ENCODE peak calls at places on chromosome 9, in six cellular contexts. L is PC-3, N is kidney, U is neural progenitor cell, Z is endodermal cell, V is fibroblast of lung. G is an unnamed sample.

GRCh38 chr9:117664419-117664818 is 39.8 kb upstream of the TLR4 start:
- DNase-seq in L (no peak), N (no peak), U (no peak), Z (no peak), V (no peak), G (no peak)

GRCh38 chr9:133443982-133444381 is 15.8 kb upstream of the CACFD1 start:
- DNase-seq in L (no peak), N (no peak), U (no peak), Z (no peak), V (no peak), G (no peak)

GRCh38 chr9:85543196-85543595 is 198.6 kb downstream of the AGTPBP1 start:
- DNase-seq in L (no peak), N (no peak), U (peak; percentile 27), Z (no peak), V (no peak), G (no peak)

GRCh38 chr9:108786756-108787663 is 68.8 kb downstream of the ACTL7B start:
- DNase-seq in L (peak; percentile 14), N (no peak), U (peak; percentile 67), Z (no peak), V (peak; percentile 8), G (no peak)

GRCh38 chr9:133888779-133889491 is 103.2 kb downstream of the VAV2 start:
- DNase-seq in L (no peak), N (no peak), U (no peak), Z (no peak), V (no peak), G (no peak)

GRCh38 chr9:133701321-133701980 is 36.7 kb downstream of the SARDH start:
- DNase-seq in L (no peak), N (peak; percentile 72), U (no peak), Z (no peak), V (no peak), G (no peak)

GRCh38 chr9:129497064-129497836 is 123.7 kb downstream of the C9orf50 start:
- DNase-seq in L (no peak), N (peak; percentile 86), U (no peak), Z (no peak), V (no peak), G (no peak)

GRCh38 chr9:119487118-119487827 is 118.0 kb upstream of the BRINP1 start:
- DNase-seq in L (no peak), N (no peak), U (no peak), Z (peak; percentile 68), V (no peak), G (no peak)

GRCh38 chr9:77175152-77175551 is 2.2 kb upstream of the VPS13A start:
- DNase-seq in L (no peak), N (no peak), U (no peak), Z (no peak), V (no peak), G (no peak)

GRCh38 chr9:69546265-69546664 is 125.9 kb downstream of the APBA1 start:
- DNase-seq in L (no peak), N (no peak), U (peak; percentile 75), Z (peak; percentile 81), V (peak; percentile 8), G (no peak)

GRCh38 chr9:14343236-14343947 is 29.5 kb upstream of the NFIB start:
- DNase-seq in L (no peak), N (no peak), U (no peak), Z (no peak), V (no peak), G (no peak)

GRCh38 chr9:98831636-98832035 is 24.2 kb downstream of the GALNT12 start:
- DNase-seq in L (no peak), N (no peak), U (no peak), Z (no peak), V (no peak), G (no peak)

GRCh38 chr9:33092634-33093033 is 16.2 kb upstream of the SMU1 start:
- DNase-seq in L (no peak), N (no peak), U (no peak), Z (no peak), V (no peak), G (no peak)

GRCh38 chr9:79080536-79080935 is 491.2 kb upstream of the TLE4 start:
- DNase-seq in L (no peak), N (no peak), U (no peak), Z (no peak), V (no peak), G (no peak)

GRCh38 chr9:37210737-37211523 is 90.6 kb downstream of the ZCCHC7 start:
- DNase-seq in L (no peak), N (no peak), U (no peak), Z (no peak), V (peak; percentile 23), G (peak; percentile 52)

GRCh38 chr9:137301086-137301947 is 754 bp downstream of the NRARP start:
- DNase-seq in L (peak; percentile 64), N (peak; percentile 85), U (peak; percentile 91), Z (peak; percentile 85), V (peak; percentile 36), G (no peak)

GRCh38 chr9:34443533-34443932 is 14.8 kb downstream of the FAM219A start:
- DNase-seq in L (no peak), N (no peak), U (no peak), Z (peak; percentile 65), V (no peak), G (no peak)

GRCh38 chr9:5786370-5787127 is 46.4 kb downstream of the ERMP1 start:
- DNase-seq in L (no peak), N (no peak), U (no peak), Z (no peak), V (peak; percentile 31), G (no peak)

GRCh38 chr9:130732131-130732530 is 38.6 kb downstream of the EXOSC2 start:
- DNase-seq in L (no peak), N (no peak), U (no peak), Z (peak; percentile 59), V (peak; percentile 18), G (no peak)

GRCh38 chr9:79254900-79255651 is 316.7 kb upstream of the TLE4 start:
- DNase-seq in L (peak; percentile 29), N (no peak), U (peak; percentile 61), Z (peak; percentile 72), V (peak; percentile 23), G (no peak)

GRCh38 chr9:101580076-101580475 is 14.7 kb downstream of the PPP3R2 start:
- DNase-seq in L (no peak), N (no peak), U (no peak), Z (no peak), V (no peak), G (no peak)

GRCh38 chr9:23683021-23683431 is 143.0 kb downstream of the ELAVL2 start:
- DNase-seq in L (peak; percentile 65), N (no peak), U (no peak), Z (no peak), V (no peak), G (no peak)

GRCh38 chr9:33354651-33355211 is 47.6 kb downstream of the AQP7 start:
- DNase-seq in L (peak; percentile 27), N (no peak), U (no peak), Z (no peak), V (peak; percentile 76), G (no peak)

GRCh38 chr9:75891277-75892167 is 1.0 kb downstream of the PCSK5 start:
- DNase-seq in L (no peak), N (peak; percentile 79), U (peak; percentile 60), Z (peak; percentile 69), V (peak; percentile 59), G (peak; percentile 46)

GRCh38 chr9:75890541-75891276 is at the start of gene PCSK5:
- DNase-seq in L (peak; percentile 22), N (peak; percentile 96), U (peak; percentile 97), Z (peak; percentile 97), V (peak; percentile 96), G (peak; percentile 91)

GRCh38 chr9:75892168-75892901 is 1.9 kb downstream of the PCSK5 start:
- DNase-seq in L (no peak), N (no peak), U (peak; percentile 61), Z (peak; percentile 82), V (peak; percentile 24), G (no peak)

GRCh38 chr9:75895112-75895511 is 4.6 kb downstream of the PCSK5 start:
- DNase-seq in L (no peak), N (no peak), U (no peak), Z (no peak), V (no peak), G (no peak)

DNA sequence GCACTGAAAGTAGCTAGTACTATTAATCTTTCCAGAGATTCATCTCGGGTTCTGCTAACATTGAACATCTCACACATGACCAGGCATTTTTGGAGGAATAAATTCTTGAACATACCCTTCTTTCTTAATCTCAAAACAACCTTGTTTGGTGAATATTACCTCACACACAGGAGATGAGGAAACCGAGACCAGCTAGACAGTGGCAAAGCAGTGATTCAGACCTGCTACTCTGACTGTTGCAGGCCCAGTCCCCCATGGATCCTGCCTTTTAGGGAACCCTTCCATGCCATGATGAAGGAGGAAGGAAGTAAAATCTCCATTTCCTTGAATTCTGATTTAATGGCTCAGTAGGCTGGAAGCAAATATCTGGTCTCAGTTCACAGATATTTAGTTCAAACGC is 2.6 kb downstream of the PCSK5 start:
- DNase-seq in L (no peak), N (no peak), U (no peak), Z (no peak), V (no peak), G (no peak)
- H3K9ac ChIP-seq in L (no peak overlapping the region), N (no peak overlapping the region), U (no peak overlapping the region), Z (no peak overlapping the region), V (no peak overlapping the region), G (no peak overlapping the region)

GRCh38 chr9:89978185-89978584 is 373.4 kb downstream of the GADD45G start:
- DNase-seq in L (peak; percentile 6), N (no peak), U (peak; percentile 29), Z (peak; percentile 67), V (peak; percentile 43), G (no peak)
- TF ChIP-seq CTCF in L (peak; percentile 19), N (peak; percentile 43), U (peak; percentile 40), Z (peak; percentile 71), V (peak; percentile 46), G (no peak)

GRCh38 chr9:93326654-93327053 is 124.8 kb upstream of the FAM120A start:
- DNase-seq in L (no peak), N (no peak), U (no peak), Z (peak; percentile 34), V (no peak), G (no peak)
- H3K9ac ChIP-seq in L (no peak overlapping the region), N (no peak overlapping the region), U (no peak overlapping the region), Z (no peak overlapping the region), V (no peak overlapping the region), G (no peak overlapping the region)

GRCh38 chr9:20526500-20527319 is 95.6 kb downstream of the MLLT3 start:
- DNase-seq in L (no peak), N (no peak), U (no peak), Z (no peak), V (peak; percentile 21), G (no peak)
- TF ChIP-seq CTCF in L (no peak), N (no peak), U (no peak), Z (peak; percentile 62), V (no peak), G (no peak)

GRCh38 chr9:84146893-84147705 is 166.5 kb downstream of the RMI1 start:
- DNase-seq in L (no peak), N (no peak), U (no peak), Z (no peak), V (no peak), G (no peak)
- H3K9ac ChIP-seq in L (no peak overlapping the region), N (no peak overlapping the region), U (no peak overlapping the region), Z (no peak overlapping the region), V (no peak overlapping the region), G (no peak overlapping the region)

DNA sequence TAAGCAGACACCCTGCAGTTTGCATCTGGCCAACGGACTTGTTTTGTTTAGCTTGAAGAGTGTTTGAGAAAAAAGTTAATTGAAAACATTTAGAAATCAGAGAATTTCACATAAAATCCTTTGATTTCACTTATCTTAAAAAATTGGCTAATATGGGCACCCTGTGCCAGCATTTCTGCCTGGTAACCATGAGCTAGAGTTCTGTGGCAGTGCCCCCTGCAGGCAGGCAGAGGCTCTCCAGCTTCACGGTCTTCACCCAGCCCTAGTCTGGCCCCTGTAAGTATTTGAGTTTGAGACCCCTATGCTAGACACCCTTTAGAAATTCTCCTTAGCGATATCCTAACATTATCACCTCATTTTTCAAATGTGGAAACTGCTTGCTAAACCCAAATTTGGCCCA is 18.8 kb upstream of the FANCC start:
- DNase-seq in L (no peak), N (no peak), U (no peak), Z (peak; percentile 65), V (no peak), G (no peak)
- TF ChIP-seq CTCF in L (peak; percentile 56), N (peak; percentile 61), U (peak; percentile 67), Z (peak; percentile 82), V (peak; percentile 45), G (peak; percentile 47)

G was measured in MM.1S.